ENCODE peak calls at places on chromosomes 16 and 17, in ten cellular contexts. I, K, P, D, W, Q, Y, R, E and O are unnamed samples.

GRCh38 chr17:37527249-37527851 is 37.7 kb downstream of the DUSP14 start:
- DNase-seq in I (no peak), K (peak; percentile 74), P (no peak), D (peak; percentile 70), W (no peak), Q (no peak), Y (no peak), R (no peak), E (no peak), O (peak; percentile 48)

GRCh38 chr17:35467824-35468223 is 19.3 kb upstream of the SLFN13 start:
- DNase-seq in I (no peak), K (no peak), P (no peak), D (no peak), W (no peak), Q (no peak), Y (no peak), R (no peak), E (no peak), O (no peak)

GRCh38 chr16:667780-668518 is at the start of gene RHOT2:
- DNase-seq in I (peak; percentile 95), K (peak; percentile 65), P (peak; percentile 48), D (peak; percentile 94), W (peak; percentile 96), Q (peak; percentile 93), Y (peak; percentile 86), R (peak; percentile 96), E (peak; percentile 91), O (peak; percentile 96)

GRCh38 chr17:47739150-47739549 is 6.1 kb downstream of the TBX21 start:
- DNase-seq in I (no peak), K (no peak), P (no peak), D (no peak), W (no peak), Q (no peak), Y (no peak), R (no peak), E (no peak), O (no peak)

GRCh38 chr17:347309-347708 is 5.3 kb downstream of the RPH3AL start:
- DNase-seq in I (peak; percentile 17), K (no peak), P (no peak), D (no peak), W (no peak), Q (no peak), Y (no peak), R (peak; percentile 8), E (no peak), O (no peak)

GRCh38 chr16:49833055-49833454 is 22.9 kb downstream of the ZNF423 start:
- DNase-seq in I (no peak), K (no peak), P (no peak), D (no peak), W (peak; percentile 44), Q (no peak), Y (no peak), R (no peak), E (no peak), O (peak; percentile 73)

GRCh38 chr16:4624827-4625616 is 396 bp downstream of the MGRN1 start:
- DNase-seq in I (peak; percentile 82), K (peak; percentile 33), P (peak; percentile 48), D (peak; percentile 79), W (peak; percentile 77), Q (peak; percentile 78), Y (peak; percentile 63), R (peak; percentile 86), E (peak; percentile 60), O (peak; percentile 72)

GRCh38 chr16:56475226-56475625 is 23.9 kb downstream of the OGFOD1 start:
- DNase-seq in I (no peak), K (no peak), P (no peak), D (no peak), W (no peak), Q (no peak), Y (no peak), R (no peak), E (no peak), O (no peak)

GRCh38 chr17:50955160-50955559 is 89.0 kb upstream of the TOB1 start:
- DNase-seq in I (no peak), K (no peak), P (no peak), D (no peak), W (no peak), Q (peak; percentile 27), Y (no peak), R (no peak), E (no peak), O (no peak)

GRCh38 chr16:13906426-13907089 is 13.4 kb upstream of the ERCC4 start:
- DNase-seq in I (no peak), K (no peak), P (no peak), D (no peak), W (no peak), Q (no peak), Y (no peak), R (no peak), E (no peak), O (no peak)

GRCh38 chr17:76207670-76208069 is 32.6 kb downstream of the RNF157 start:
- DNase-seq in I (no peak), K (no peak), P (no peak), D (no peak), W (no peak), Q (no peak), Y (no peak), R (no peak), E (no peak), O (no peak)

GRCh38 chr16:53191413-53191812 is 136.6 kb downstream of the CHD9 start:
- DNase-seq in I (no peak), K (no peak), P (no peak), D (no peak), W (no peak), Q (no peak), Y (no peak), R (no peak), E (no peak), O (no peak)

GRCh38 chr17:38463451-38463858 is 35.2 kb downstream of the ARHGAP23 start:
- DNase-seq in I (no peak), K (no peak), P (no peak), D (no peak), W (no peak), Q (no peak), Y (no peak), R (no peak), E (no peak), O (no peak)

GRCh38 chr16:47660540-47660939 is 199.4 kb downstream of the PHKB start:
- DNase-seq in I (no peak), K (no peak), P (no peak), D (no peak), W (no peak), Q (no peak), Y (no peak), R (no peak), E (no peak), O (no peak)

DNA sequence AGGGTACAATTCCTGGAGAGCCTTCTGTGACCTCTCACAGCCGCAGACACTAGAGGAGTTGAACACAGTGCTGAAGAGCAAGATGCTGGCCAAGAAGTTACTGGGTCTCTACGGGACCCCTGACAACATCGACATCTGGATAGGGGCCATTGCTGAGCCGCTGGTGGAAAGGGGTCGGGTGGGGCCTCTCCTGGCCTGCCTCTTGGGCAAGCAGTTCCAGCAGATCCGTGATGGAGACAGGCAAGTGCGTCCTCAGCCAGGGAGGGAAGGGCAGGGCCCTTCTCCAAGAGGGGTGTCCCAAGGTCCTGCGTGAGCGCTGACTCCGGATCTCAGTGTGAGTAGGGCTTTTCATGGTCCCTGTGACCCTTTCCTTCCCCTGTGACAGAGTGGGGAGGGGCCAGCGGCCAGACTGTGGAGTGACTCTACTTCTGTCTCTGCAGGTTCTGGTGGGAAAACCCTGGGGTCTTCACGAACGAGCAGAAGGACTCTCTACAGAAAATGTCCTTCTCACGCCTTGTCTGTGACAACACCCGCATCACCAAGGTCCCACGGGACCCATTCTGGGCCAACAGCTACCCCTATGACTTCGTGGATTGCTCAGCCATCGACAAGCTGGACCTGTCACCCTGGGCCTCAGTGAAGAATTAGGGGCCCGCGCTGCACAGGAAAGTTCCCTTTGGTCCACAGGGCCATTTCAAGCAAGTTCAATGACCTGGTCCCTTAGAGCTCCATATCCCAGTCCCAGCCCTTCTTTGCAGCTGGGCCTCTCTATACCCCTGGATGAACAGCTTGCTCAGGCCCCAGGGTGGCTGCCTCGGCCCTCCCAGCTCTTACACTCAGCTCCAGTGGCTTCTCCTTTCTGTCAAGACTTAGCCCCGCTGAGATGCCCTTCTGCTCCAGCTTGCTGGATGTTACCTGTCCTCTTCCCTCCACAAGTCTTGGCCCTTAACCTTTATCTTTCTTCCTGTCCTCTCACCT is 13.1 kb downstream of the MPO start:
- DNase-seq in I (no peak), K (no peak), P (no peak), D (no peak), W (no peak), Q (no peak), Y (no peak), R (no peak), E (no peak), O (no peak)
- H3K36me3 ChIP-seq in I (no peaks in the 10 kb centered on the region), K (no peaks in the 10 kb centered on the region), P (no peaks in the 10 kb centered on the region), D (no peaks in the 10 kb centered on the region), W (no peaks in the 10 kb centered on the region), Q (no peaks in the 10 kb centered on the region), Y (no peaks in the 10 kb centered on the region), R (no peaks in the 10 kb centered on the region), E (no peaks in the 10 kb centered on the region), O (no peaks in the 10 kb centered on the region)

DNA sequence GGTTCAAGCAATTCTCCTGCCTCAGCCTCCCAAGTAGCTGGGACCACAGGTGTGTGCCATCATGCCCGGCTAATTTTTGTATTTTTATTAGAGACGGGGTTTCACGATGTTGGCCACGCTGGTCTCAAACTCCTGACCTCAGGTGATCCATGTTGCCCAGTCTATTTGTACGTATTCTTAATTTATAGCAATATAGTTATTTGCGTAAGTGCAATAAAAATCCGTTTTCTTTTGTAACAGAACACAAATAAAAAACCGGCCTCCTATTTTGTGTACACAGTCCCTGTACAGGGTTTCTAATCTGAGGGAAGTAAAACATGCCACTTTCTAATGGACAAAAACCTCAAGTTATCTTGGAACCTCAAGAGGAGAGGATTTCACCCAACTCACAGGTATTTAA is 7.7 kb downstream of the RNPS1 start:
- DNase-seq in I (no peak), K (no peak), P (no peak), D (no peak), W (no peak), Q (no peak), Y (no peak), R (peak; percentile 4), E (no peak), O (no peak)
- H3K36me3 ChIP-seq in I (peaks cover 88% of the 10 kb centered on the region), K (peaks cover 48% of the 10 kb centered on the region), P (peaks cover 39% of the 10 kb centered on the region), D (peaks cover 3% of the 10 kb centered on the region), W (peaks cover 82% of the 10 kb centered on the region), Q (peaks cover 32% of the 10 kb centered on the region), Y (peaks cover 77% of the 10 kb centered on the region), R (peaks cover 37% of the 10 kb centered on the region), E (peaks cover 8% of the 10 kb centered on the region), O (peaks cover 98% of the 10 kb centered on the region)

DNA sequence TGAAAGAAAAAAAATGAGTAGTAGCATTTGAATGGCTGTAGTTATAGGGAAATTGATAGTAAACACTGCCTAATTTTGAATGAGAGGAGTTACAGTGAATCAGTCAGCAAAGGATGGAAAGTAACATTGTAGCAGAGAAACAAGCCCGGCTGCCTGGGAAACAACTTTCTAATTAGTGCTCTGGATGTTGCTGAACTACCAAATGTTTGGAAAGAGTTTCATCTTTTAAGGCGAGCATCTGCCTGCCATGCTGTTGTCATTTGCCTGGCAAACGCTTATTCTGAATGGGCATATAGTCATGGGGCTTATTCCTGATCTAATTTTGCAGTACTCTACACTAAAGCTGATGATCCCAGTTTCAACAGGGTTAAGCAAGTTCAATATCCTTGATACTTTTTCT is 138.6 kb downstream of the CDH11 start:
- DNase-seq in I (no peak), K (no peak), P (no peak), D (no peak), W (no peak), Q (no peak), Y (no peak), R (no peak), E (no peak), O (no peak)
- H3K36me3 ChIP-seq in I (no peaks in the 10 kb centered on the region), K (peaks cover 2% of the 10 kb centered on the region), P (no peaks in the 10 kb centered on the region), D (no peaks in the 10 kb centered on the region), W (no peaks in the 10 kb centered on the region), Q (no peaks in the 10 kb centered on the region), Y (no peaks in the 10 kb centered on the region), R (no peaks in the 10 kb centered on the region), E (no peaks in the 10 kb centered on the region), O (no peaks in the 10 kb centered on the region)

GRCh38 chr17:49049265-49049664 is 52.1 kb downstream of the IGF2BP1 start:
- DNase-seq in I (no peak), K (no peak), P (no peak), D (no peak), W (no peak), Q (no peak), Y (no peak), R (no peak), E (no peak), O (no peak)
- H3K36me3 ChIP-seq in I (no peaks in the 10 kb centered on the region), K (no peaks in the 10 kb centered on the region), P (no peaks in the 10 kb centered on the region), D (peaks cover 48% of the 10 kb centered on the region), W (no peaks in the 10 kb centered on the region), Q (no peaks in the 10 kb centered on the region), Y (no peaks in the 10 kb centered on the region), R (no peaks in the 10 kb centered on the region), E (no peaks in the 10 kb centered on the region), O (peaks cover 95% of the 10 kb centered on the region)